ENCODE peak calls at places on chromosomes 1 and 21, in four cellular contexts. One of them, this sample, is unnamed.

GRCh38 chr21:33078907-33079582 is 9.1 kb downstream of the OLIG1 start:
- DNase-seq in fibroblast of lung: peak; percentile 53
- DNase-seq in left ventricle myocardium inferior: no peak
- DNase-seq in foreskin fibroblast: peak; percentile 43
- DNase-seq in this sample: no peak

GRCh38 chr1:150008699-150009098 is 1.8 kb downstream of the OTUD7B start:
- DNase-seq in fibroblast of lung: no peak
- DNase-seq in left ventricle myocardium inferior: no peak
- DNase-seq in foreskin fibroblast: no peak
- DNase-seq in this sample: no peak

GRCh38 chr1:56029329-56030003 is 549.9 kb downstream of the PLPP3 start:
- DNase-seq in fibroblast of lung: no peak
- DNase-seq in left ventricle myocardium inferior: no peak
- DNase-seq in foreskin fibroblast: no peak
- DNase-seq in this sample: no peak

GRCh38 chr21:45992311-45993209 is 11.0 kb downstream of the COL6A1 start:
- DNase-seq in fibroblast of lung: no peak
- DNase-seq in left ventricle myocardium inferior: peak; percentile 24
- DNase-seq in foreskin fibroblast: no peak
- DNase-seq in this sample: no peak

GRCh38 chr1:175628548-175629317 is 114.7 kb downstream of the TNR start:
- DNase-seq in fibroblast of lung: no peak
- DNase-seq in left ventricle myocardium inferior: peak; percentile 22
- DNase-seq in foreskin fibroblast: no peak
- DNase-seq in this sample: no peak

GRCh38 chr1:7810395-7810794 is 26.3 kb downstream of the PER3 start:
- DNase-seq in fibroblast of lung: peak; percentile 97
- DNase-seq in left ventricle myocardium inferior: no peak
- DNase-seq in foreskin fibroblast: peak; percentile 79
- DNase-seq in this sample: peak; percentile 35

GRCh38 chr1:81876901-81877750 is 76.4 kb downstream of the ADGRL2 start:
- DNase-seq in fibroblast of lung: peak; percentile 60
- DNase-seq in left ventricle myocardium inferior: no peak
- DNase-seq in foreskin fibroblast: peak; percentile 62
- DNase-seq in this sample: no peak

GRCh38 chr21:43693981-43694380 is 24.9 kb upstream of the PDXK start:
- DNase-seq in fibroblast of lung: no peak
- DNase-seq in left ventricle myocardium inferior: no peak
- DNase-seq in foreskin fibroblast: no peak
- DNase-seq in this sample: no peak

GRCh38 chr1:177080564-177080963 is 83.9 kb downstream of the ASTN1 start:
- DNase-seq in fibroblast of lung: no peak
- DNase-seq in left ventricle myocardium inferior: no peak
- DNase-seq in foreskin fibroblast: no peak
- DNase-seq in this sample: no peak

GRCh38 chr1:24609949-24610517 is 33.1 kb upstream of the SRRM1 start:
- DNase-seq in fibroblast of lung: no peak
- DNase-seq in left ventricle myocardium inferior: no peak
- DNase-seq in foreskin fibroblast: no peak
- DNase-seq in this sample: no peak

GRCh38 chr1:76302711-76303347 is 228.3 kb downstream of the ST6GALNAC3 start:
- DNase-seq in fibroblast of lung: no peak
- DNase-seq in left ventricle myocardium inferior: no peak
- DNase-seq in foreskin fibroblast: no peak
- DNase-seq in this sample: no peak

GRCh38 chr1:7287013-7287412 is 484.1 kb upstream of the VAMP3 start:
- DNase-seq in fibroblast of lung: no peak
- DNase-seq in left ventricle myocardium inferior: no peak
- DNase-seq in foreskin fibroblast: no peak
- DNase-seq in this sample: no peak

GRCh38 chr1:108646661-108647269 is 14.1 kb downstream of the HENMT1 start:
- DNase-seq in fibroblast of lung: peak; percentile 89
- DNase-seq in left ventricle myocardium inferior: peak; percentile 71
- DNase-seq in foreskin fibroblast: peak; percentile 82
- DNase-seq in this sample: peak; percentile 76

GRCh38 chr1:197103295-197103694 is 36.2 kb upstream of the F13B start:
- DNase-seq in fibroblast of lung: peak; percentile 54
- DNase-seq in left ventricle myocardium inferior: no peak
- DNase-seq in foreskin fibroblast: peak; percentile 8
- DNase-seq in this sample: no peak

GRCh38 chr1:205936846-205937707 is 6.2 kb downstream of the SLC26A9 start:
- DNase-seq in fibroblast of lung: peak; percentile 28
- DNase-seq in left ventricle myocardium inferior: no peak
- DNase-seq in foreskin fibroblast: peak; percentile 38
- DNase-seq in this sample: no peak

GRCh38 chr1:87410771-87411170 is 82.1 kb downstream of the LMO4 start:
- DNase-seq in fibroblast of lung: peak; percentile 28
- DNase-seq in left ventricle myocardium inferior: peak; percentile 30
- DNase-seq in foreskin fibroblast: no peak
- DNase-seq in this sample: no peak

GRCh38 chr1:74652711-74653131 is 20.9 kb downstream of the ERICH3 start:
- DNase-seq in fibroblast of lung: peak; percentile 0
- DNase-seq in left ventricle myocardium inferior: no peak
- DNase-seq in foreskin fibroblast: peak; percentile 55
- DNase-seq in this sample: peak; percentile 76

GRCh38 chr1:235867903-235868469 is 1.3 kb upstream of the LYST start:
- DNase-seq in fibroblast of lung: no peak
- DNase-seq in left ventricle myocardium inferior: no peak
- DNase-seq in foreskin fibroblast: no peak
- DNase-seq in this sample: no peak

GRCh38 chr1:214658785-214659184 is 55.8 kb downstream of the CENPF start:
- DNase-seq in fibroblast of lung: peak; percentile 40
- DNase-seq in left ventricle myocardium inferior: no peak
- DNase-seq in foreskin fibroblast: peak; percentile 12
- DNase-seq in this sample: no peak

GRCh38 chr1:215682232-215682631 is 115.1 kb downstream of the KCTD3 start:
- DNase-seq in fibroblast of lung: no peak
- DNase-seq in left ventricle myocardium inferior: no peak
- DNase-seq in foreskin fibroblast: no peak
- DNase-seq in this sample: no peak
- TF ChIP-seq CTCF in fibroblast of lung: peak; percentile 19
- TF ChIP-seq CTCF in left ventricle myocardium inferior: no peak
- TF ChIP-seq CTCF in foreskin fibroblast: no peak
- TF ChIP-seq CTCF in this sample: no peak

GRCh38 chr1:161908264-161908663 is 115.4 kb downstream of the OLFML2B start:
- DNase-seq in fibroblast of lung: no peak
- DNase-seq in left ventricle myocardium inferior: no peak
- DNase-seq in foreskin fibroblast: no peak
- DNase-seq in this sample: no peak

GRCh38 chr1:161914595-161914994 is 109.1 kb downstream of the OLFML2B start:
- DNase-seq in fibroblast of lung: no peak
- DNase-seq in left ventricle myocardium inferior: no peak
- DNase-seq in foreskin fibroblast: no peak
- DNase-seq in this sample: no peak

GRCh38 chr1:161913482-161914140 is 110.1 kb downstream of the OLFML2B start:
- DNase-seq in fibroblast of lung: no peak
- DNase-seq in left ventricle myocardium inferior: no peak
- DNase-seq in foreskin fibroblast: no peak
- DNase-seq in this sample: no peak

GRCh38 chr1:161907266-161907665 is 116.4 kb downstream of the OLFML2B start:
- DNase-seq in fibroblast of lung: no peak
- DNase-seq in left ventricle myocardium inferior: no peak
- DNase-seq in foreskin fibroblast: no peak
- DNase-seq in this sample: no peak

GRCh38 chr1:161910516-161911077 is 113.1 kb downstream of the OLFML2B start:
- DNase-seq in fibroblast of lung: no peak
- DNase-seq in left ventricle myocardium inferior: no peak
- DNase-seq in foreskin fibroblast: no peak
- DNase-seq in this sample: no peak
- H3K4me3 ChIP-seq in fibroblast of lung: no peak overlapping the region
- H3K4me3 ChIP-seq in left ventricle myocardium inferior: no peak overlapping the region
- H3K4me3 ChIP-seq in foreskin fibroblast: no peak overlapping the region
- H3K4me3 ChIP-seq in this sample: no peak overlapping the region

DNA sequence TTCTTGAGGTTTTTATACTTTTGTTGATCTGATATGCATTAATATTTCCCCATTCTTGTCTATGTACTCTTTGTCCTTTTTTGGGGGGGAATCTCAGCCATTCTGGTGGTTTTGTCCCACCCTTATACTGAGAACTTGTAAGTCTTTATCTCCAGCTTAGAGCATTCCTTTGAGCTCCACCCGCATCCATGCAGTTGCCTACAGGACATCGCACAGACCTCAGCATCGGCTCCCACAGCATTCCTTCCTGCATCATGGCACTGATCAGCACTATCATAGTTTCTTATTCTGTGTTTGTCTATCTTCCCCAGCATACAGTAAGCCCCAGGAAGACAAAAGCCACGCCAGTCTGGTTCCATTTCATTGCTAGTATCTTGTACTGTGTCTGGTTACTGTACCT is 33.0 kb downstream of the HHAT start:
- DNase-seq in fibroblast of lung: no peak
- DNase-seq in left ventricle myocardium inferior: no peak
- DNase-seq in foreskin fibroblast: no peak
- DNase-seq in this sample: no peak
- TF ChIP-seq CTCF in fibroblast of lung: no peak
- TF ChIP-seq CTCF in left ventricle myocardium inferior: no peak
- TF ChIP-seq CTCF in foreskin fibroblast: no peak
- TF ChIP-seq CTCF in this sample: no peak

DNA sequence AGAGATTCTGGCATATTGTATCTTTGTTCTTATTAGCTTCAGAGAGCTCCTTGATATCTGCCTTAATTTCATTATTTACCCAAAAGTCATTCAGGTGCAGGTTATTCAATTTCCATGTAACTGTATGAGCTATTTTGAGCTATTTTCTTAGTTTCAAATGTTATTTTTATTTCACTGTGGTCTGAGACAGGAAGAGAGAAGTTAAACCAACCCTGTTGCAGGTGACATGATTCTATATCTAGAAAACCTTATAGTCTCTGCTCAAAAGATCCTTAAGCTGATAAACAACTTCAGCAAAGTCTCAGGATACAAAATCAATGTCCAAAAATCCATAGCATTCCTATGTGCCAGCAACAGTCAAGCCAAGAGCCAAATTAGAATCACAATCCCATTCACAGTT is 1644.0 kb upstream of the B3GALT2 start:
- DNase-seq in fibroblast of lung: no peak
- DNase-seq in left ventricle myocardium inferior: no peak
- DNase-seq in foreskin fibroblast: no peak
- DNase-seq in this sample: no peak
- H3K4me3 ChIP-seq in fibroblast of lung: no peak overlapping the region
- H3K4me3 ChIP-seq in left ventricle myocardium inferior: no peak overlapping the region
- H3K4me3 ChIP-seq in foreskin fibroblast: no peak overlapping the region
- H3K4me3 ChIP-seq in this sample: no peak overlapping the region

DNA sequence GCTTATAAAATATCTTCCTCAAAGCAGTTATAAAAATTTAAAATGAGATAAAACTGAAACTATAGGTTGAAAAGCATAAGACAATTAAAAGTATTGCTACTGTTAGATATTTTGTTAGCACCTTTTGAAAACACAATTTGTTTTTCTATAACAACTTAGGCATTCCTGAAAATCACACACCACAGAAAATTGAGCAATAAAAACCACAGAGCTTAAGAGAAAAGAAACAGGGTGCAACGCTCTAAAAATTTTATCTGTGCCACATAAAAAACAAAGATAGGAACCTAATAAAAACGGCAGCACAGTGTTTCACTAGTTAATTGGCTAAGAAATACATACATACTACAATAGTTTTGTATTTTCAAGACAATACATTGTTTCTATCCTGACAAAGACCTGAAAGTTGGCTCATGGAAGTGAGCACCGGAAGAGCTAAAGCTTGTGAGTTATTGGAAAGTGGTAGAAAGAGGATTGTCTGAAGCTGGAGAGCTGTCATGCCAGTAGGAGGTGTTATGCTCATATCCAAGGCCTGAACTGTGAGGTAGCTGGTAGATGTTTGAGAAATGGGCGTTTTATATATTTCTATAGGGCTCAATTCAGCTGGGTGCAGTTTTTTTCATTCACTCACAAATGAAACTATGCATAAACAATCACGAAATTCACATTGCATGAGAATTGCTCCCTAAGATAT is 45.8 kb downstream of the RGS7 start:
- DNase-seq in fibroblast of lung: peak; percentile 3
- DNase-seq in left ventricle myocardium inferior: no peak
- DNase-seq in foreskin fibroblast: peak; percentile 9
- DNase-seq in this sample: no peak
- TF ChIP-seq CTCF in fibroblast of lung: peak; percentile 4
- TF ChIP-seq CTCF in left ventricle myocardium inferior: no peak
- TF ChIP-seq CTCF in foreskin fibroblast: no peak
- TF ChIP-seq CTCF in this sample: peak; percentile 42

DNA sequence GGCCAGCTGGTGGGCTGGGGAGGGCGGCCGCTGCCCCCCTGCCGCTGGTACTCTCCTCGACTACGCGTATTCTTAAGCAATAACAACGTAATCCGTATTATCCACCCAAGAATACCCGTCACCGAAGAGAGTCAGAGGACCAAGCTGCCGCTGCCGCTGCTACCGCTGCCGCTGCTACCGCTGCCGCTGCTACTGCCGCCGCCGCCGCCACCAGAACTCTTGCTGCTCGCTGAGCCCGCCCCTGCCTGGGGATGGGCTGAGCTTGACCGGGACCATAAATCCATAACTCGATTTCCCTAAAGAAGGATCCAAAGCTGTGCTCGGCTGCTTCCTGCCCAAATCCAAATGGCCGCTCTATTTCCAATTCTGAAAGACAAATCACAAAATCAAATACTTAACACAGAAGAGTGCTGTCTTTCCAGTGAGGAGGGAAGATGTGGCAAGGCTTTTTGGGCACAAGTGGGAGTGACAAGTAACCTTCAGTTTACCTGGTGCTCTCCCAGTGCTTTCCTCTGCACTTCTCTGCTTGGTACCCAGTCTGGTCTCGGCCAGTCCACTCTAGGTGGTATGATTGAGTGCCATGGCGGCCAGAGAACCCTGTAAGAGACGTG is 125.3 kb upstream of the DPYD start:
- DNase-seq in fibroblast of lung: peak; percentile 46
- DNase-seq in left ventricle myocardium inferior: no peak
- DNase-seq in foreskin fibroblast: peak; percentile 53
- DNase-seq in this sample: no peak
- H3K4me3 ChIP-seq in fibroblast of lung: peak overlapping the region; percentile 80
- H3K4me3 ChIP-seq in left ventricle myocardium inferior: peak overlapping the region; percentile 65
- H3K4me3 ChIP-seq in foreskin fibroblast: peak overlapping the region; percentile 71
- H3K4me3 ChIP-seq in this sample: peak overlapping the region; percentile 71

This sample was measured in AG09309.